ENCODE peak calls at places on chromosome 10, in nine cellular contexts. D, G, F, U, R, X, P, B and V are unnamed samples.
A peak's percentile ranks its signal among the peaks of the same experiment; 100 is the strongest.

GRCh38 chr10:91702586-91703088 is 69.8 kb upstream of the PPP1R3C start:
- DNase-seq in U (no peak), R (no peak), G (no peak), P (no peak), F (no peak), D (no peak), B (no peak), X (no peak), V (no peak)

GRCh38 chr10:128274938-128275337 is 148.7 kb upstream of the MKI67 start:
- DNase-seq in X (no peak), U (peak; percentile 13), D (no peak), F (no peak), R (peak; percentile 0), G (peak; percentile 8), B (no peak), P (no peak), V (no peak)

GRCh38 chr10:6737758-6738463 is 157.8 kb upstream of the PRKCQ start:
- DNase-seq in F (peak; percentile 61), R (peak; percentile 60), B (no peak), G (peak; percentile 27), X (no peak), P (peak; percentile 77), D (no peak), U (no peak), V (peak; percentile 66)

GRCh38 chr10:107919626-107920235 is 755.2 kb upstream of the SORCS1 start:
- DNase-seq in R (no peak), G (no peak), U (no peak), B (no peak), P (no peak), F (no peak), D (no peak), X (no peak), V (no peak)

GRCh38 chr10:119139464-119140067 is 25.9 kb downstream of the SFXN4 start:
- DNase-seq in B (no peak), G (peak; percentile 30), F (no peak), D (no peak), X (no peak), U (peak; percentile 43), R (peak; percentile 17), P (peak; percentile 35), V (peak; percentile 56)

GRCh38 chr10:60777696-60778213 is 523 bp upstream of the CDK1 start:
- DNase-seq in F (no peak), X (no peak), P (no peak), G (no peak), B (no peak), R (no peak), U (no peak), D (no peak), V (no peak)

GRCh38 chr10:42790835-42791234 is 8.2 kb downstream of the BMS1 start:
- DNase-seq in B (no peak), R (no peak), F (no peak), P (peak; percentile 59), D (no peak), U (no peak), G (no peak), X (no peak), V (no peak)

GRCh38 chr10:42783181-42783549 is 570 bp downstream of the BMS1 start:
- DNase-seq in X (no peak), R (peak; percentile 51), G (peak; percentile 68), B (no peak), P (peak; percentile 74), D (peak; percentile 15), U (peak; percentile 6), F (peak; percentile 6), V (peak; percentile 67)

GRCh38 chr10:132394936-132395703 is 1.9 kb upstream of the PWWP2B start:
- DNase-seq in G (no peak), F (no peak), P (no peak), X (no peak), B (no peak), D (no peak), R (no peak), U (no peak), V (no peak)

GRCh38 chr10:15201589-15202300 is 33.3 kb upstream of the NMT2 start:
- DNase-seq in X (no peak), R (peak; percentile 52), G (peak; percentile 46), B (no peak), P (peak; percentile 50), F (no peak), D (no peak), U (no peak), V (peak; percentile 14)

GRCh38 chr10:75197906-75198305 is 12.7 kb upstream of the VDAC2 start:
- DNase-seq in G (no peak), F (no peak), U (no peak), X (no peak), P (no peak), D (no peak), B (no peak), R (no peak), V (no peak)

GRCh38 chr10:128018704-128019103 is 107.5 kb downstream of the MKI67 start:
- DNase-seq in X (no peak), U (no peak), D (no peak), F (no peak), P (no peak), R (no peak), B (no peak), G (no peak), V (no peak)

GRCh38 chr10:131891196-131891928 is 9.4 kb upstream of the PPP2R2D start:
- DNase-seq in X (no peak), D (no peak), U (no peak), R (no peak), F (no peak), P (peak; percentile 8), B (peak; percentile 41), G (no peak), V (peak; percentile 36)

GRCh38 chr10:90884414-90884813 is 12.6 kb downstream of the RPP30 start:
- DNase-seq in G (peak; percentile 46), X (no peak), P (peak; percentile 41), F (no peak), D (no peak), R (peak; percentile 45), B (no peak), U (no peak), V (no peak)

DNA sequence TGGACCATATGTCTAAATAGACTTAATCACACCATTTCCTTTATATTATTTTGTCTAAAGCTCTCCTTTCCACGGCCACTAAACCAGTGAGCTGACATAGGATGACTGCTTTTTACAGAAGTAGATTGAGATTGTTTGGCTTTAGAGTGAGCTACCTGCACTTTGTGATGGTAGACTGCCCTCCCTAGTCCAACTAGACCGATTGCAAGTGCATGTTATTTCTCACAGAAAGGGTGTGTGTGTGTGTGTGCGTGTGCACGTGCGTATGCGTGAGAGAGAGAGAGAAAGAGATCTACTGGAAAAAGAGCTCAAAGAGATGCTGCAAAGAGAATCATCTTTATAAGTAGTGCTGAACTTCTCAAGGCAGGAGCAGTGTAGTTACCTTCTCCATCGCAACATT is 60.7 kb downstream of the VCL start:
- DNase-seq in D (no peak), X (no peak), R (no peak), F (no peak), U (peak; percentile 59), G (peak; percentile 77), B (peak; percentile 29), P (no peak), V (peak; percentile 32)
- TF ChIP-seq CTCF in D (no peak), X (no peak), R (no peak), F (no peak), U (no peak), G (peak; percentile 75), B (peak; percentile 53), P (no peak), V (peak; percentile 5)

DNA sequence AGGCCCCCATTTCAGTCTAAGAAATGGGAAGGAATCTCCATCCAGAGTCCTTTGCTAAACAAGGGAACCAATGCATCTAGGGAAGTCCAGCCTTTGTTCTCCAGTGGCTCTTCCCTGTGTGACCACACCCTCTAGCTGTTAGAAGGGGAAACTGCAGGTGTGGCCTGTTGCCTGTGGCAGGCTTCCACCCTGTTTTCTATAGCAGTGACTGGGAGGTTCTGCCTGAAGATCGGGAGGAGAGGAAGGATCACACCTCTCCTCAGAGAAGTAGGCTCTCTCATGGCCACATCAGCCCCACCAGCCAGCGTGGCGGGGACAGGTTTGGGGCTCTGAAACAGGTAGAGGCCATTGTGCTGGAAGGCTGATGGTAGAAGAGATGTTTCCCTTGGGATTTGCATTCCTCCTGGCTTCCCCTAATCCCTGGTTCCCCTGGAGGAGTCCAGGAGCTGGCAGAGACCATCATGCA is 47.7 kb upstream of the TRIM8 start:
- DNase-seq in P (peak; percentile 62), R (peak; percentile 78), U (peak; percentile 63), B (peak; percentile 67), X (no peak), D (peak; percentile 62), F (no peak), G (peak; percentile 68), V (peak; percentile 75)
- H3K4me3 ChIP-seq in P (no peak overlapping the region), R (no peak overlapping the region), U (no peak overlapping the region), B (no peak overlapping the region), X (no peak overlapping the region), D (no peak overlapping the region), F (no peak overlapping the region), G (no peak overlapping the region), V (no peak overlapping the region)

GRCh38 chr10:13272164-13272571 is 27.7 kb downstream of the PHYH start:
- DNase-seq in F (no peak), B (peak; percentile 18), X (no peak), G (no peak), P (peak; percentile 54), U (peak; percentile 43), R (peak; percentile 58), D (peak; percentile 12), V (no peak)

GRCh38 chr10:13268310-13268709 is 31.6 kb downstream of the PHYH start:
- DNase-seq in X (no peak), D (no peak), F (no peak), G (no peak), B (no peak), P (no peak), R (no peak), U (no peak), V (no peak)

GRCh38 chr10:13268841-13269240 is 31.0 kb downstream of the PHYH start:
- DNase-seq in B (no peak), D (no peak), R (peak; percentile 18), U (no peak), X (no peak), P (no peak), G (no peak), F (no peak), V (no peak)

GRCh38 chr10:13270877-13271551 is 28.9 kb downstream of the PHYH start:
- DNase-seq in F (no peak), B (no peak), P (peak; percentile 25), X (no peak), U (no peak), R (peak; percentile 71), G (peak; percentile 59), D (peak; percentile 18), V (no peak)

GRCh38 chr10:13271552-13272163 is 28.2 kb downstream of the PHYH start:
- DNase-seq in D (peak; percentile 66), X (no peak), B (peak; percentile 64), G (peak; percentile 1), F (no peak), R (no peak), U (peak; percentile 80), P (peak; percentile 22), V (peak; percentile 16)
- TF ChIP-seq CTCF in D (peak; percentile 24), X (peak; percentile 9), B (peak; percentile 64), G (peak; percentile 49), F (peak; percentile 56), R (peak; percentile 34), U (peak; percentile 73), P (peak; percentile 45), V (peak; percentile 40)

DNA sequence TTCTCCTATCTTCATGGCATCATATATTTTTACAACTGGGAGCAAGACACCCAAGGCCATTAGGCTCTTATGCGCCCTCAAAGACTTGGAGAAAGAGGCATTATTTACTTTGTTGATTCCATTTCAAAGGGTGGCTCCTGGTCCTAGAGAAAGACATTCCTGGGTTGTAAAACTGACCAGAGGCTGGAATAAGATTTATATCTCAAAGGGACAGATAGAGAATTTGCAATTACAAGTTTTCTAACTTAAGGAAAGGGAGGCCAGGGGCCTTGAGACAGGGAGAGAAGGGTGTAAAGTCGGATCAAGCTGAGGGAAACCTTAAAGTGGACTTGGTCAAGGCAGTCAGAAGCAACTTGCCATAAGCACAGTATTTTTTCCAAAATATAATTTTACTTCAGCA is 1086.0 kb downstream of the SORCS3 start:
- DNase-seq in X (no peak), B (no peak), G (no peak), U (no peak), F (no peak), D (no peak), R (no peak), P (no peak), V (no peak)
- H3K4me3 ChIP-seq in X (no peak overlapping the region), B (no peak overlapping the region), G (no peak overlapping the region), U (no peak overlapping the region), F (no peak overlapping the region), D (no peak overlapping the region), R (no peak overlapping the region), P (no peak overlapping the region), V (no peak overlapping the region)